ENCODE peak calls at places on chromosome X, in six cellular contexts. I is GM20000, X is cardiac fibroblast, S is GM23338, K is AG08396, A is M059J. F is an unnamed sample.

GRCh38 chrX:23782863-23783568 is at the start of gene SAT1:
- DNase-seq in I (peak), X (peak), S (peak), K (peak), A (peak), F (peak)

GRCh38 chrX:119095936-119096335 is 23.1 kb downstream of the CT47C1 start:
- DNase-seq in I (no peak), X (no peak), S (no peak), K (no peak), A (no peak), F (no peak)

GRCh38 chrX:54811301-54811885 is 3.8 kb downstream of the MAGED2 start:
- DNase-seq in I (no peak), X (no peak), S (no peak), K (no peak), A (no peak), F (no peak)

GRCh38 chrX:46860536-46860935 is 23.7 kb downstream of the RP2 start:
- DNase-seq in I (no peak), X (no peak), S (no peak), K (no peak), A (no peak), F (no peak)

GRCh38 chrX:149487292-149487691 is 17.8 kb downstream of the IDS start:
- DNase-seq in I (no peak), X (no peak), S (peak), K (no peak), A (no peak), F (no peak)

GRCh38 chrX:40644821-40645358 is 2.5 kb downstream of the CXorf38 start:
- DNase-seq in I (peak), X (peak), S (no peak), K (peak), A (peak), F (peak)

GRCh38 chrX:1521459-1521956 is 15.5 kb downstream of the P2RY8 start:
- DNase-seq in I (peak), X (no peak), S (peak), K (no peak), A (no peak), F (no peak)

GRCh38 chrX:132855760-132856341 is 102.6 kb downstream of the HS6ST2 start:
- DNase-seq in I (no peak), X (no peak), S (no peak), K (no peak), A (peak), F (no peak)

GRCh38 chrX:776529-777230 is 146.1 kb downstream of the SHOX start:
- DNase-seq in I (no peak), X (no peak), S (no peak), K (no peak), A (no peak), F (no peak)

GRCh38 chrX:10902001-10902400 is 209.1 kb upstream of the HCCS start:
- DNase-seq in I (no peak), X (peak), S (no peak), K (peak), A (peak), F (peak)

GRCh38 chrX:19568422-19568821 is 53.1 kb upstream of the MAP3K15 start:
- DNase-seq in I (no peak), X (no peak), S (no peak), K (no peak), A (no peak), F (no peak)

GRCh38 chrX:124300412-124300811 is 32.0 kb upstream of the TEX13D start:
- DNase-seq in I (no peak), X (no peak), S (no peak), K (no peak), A (no peak), F (no peak)

GRCh38 chrX:136214551-136214950 is 36.6 kb downstream of the MAP7D3 start:
- DNase-seq in I (no peak), X (peak), S (no peak), K (peak), A (peak), F (peak)

GRCh38 chrX:85859426-85859825 is 187.9 kb downstream of the CHM start:
- DNase-seq in I (no peak), X (no peak), S (no peak), K (no peak), A (no peak), F (no peak)

GRCh38 chrX:87338510-87338909 is 179.1 kb upstream of the KLHL4 start:
- DNase-seq in I (no peak), X (peak), S (peak), K (no peak), A (peak), F (peak)

GRCh38 chrX:15310117-15310516 is 5.3 kb downstream of the ASB11 start:
- DNase-seq in I (no peak), X (peak), S (no peak), K (peak), A (peak), F (no peak)

GRCh38 chrX:72394518-72395163 is 88.9 kb upstream of the CITED1 start:
- DNase-seq in I (no peak), X (peak), S (no peak), K (peak), A (peak), F (no peak)

GRCh38 chrX:76428243-76429130 is 977 bp downstream of the MAGEE1 start:
- DNase-seq in I (no peak), X (no peak), S (peak), K (no peak), A (no peak), F (no peak)

GRCh38 chrX:5236749-5237148 is 991.9 kb downstream of the NLGN4X start:
- DNase-seq in I (no peak), X (no peak), S (no peak), K (no peak), A (no peak), F (no peak)

F was measured in ACHN.